ENCODE peak calls at places on chromosomes 3 and 15, in four cellular contexts. X is substantia nigra, O is mammary epithelial cell, U is OCI-LY7. N is an unnamed sample.
A peak's percentile ranks its signal among the peaks of the same experiment; 100 is the strongest.

GRCh38 chr3:11495948-11496557 is 147.7 kb downstream of the VGLL4 start:
- DNase-seq in U (no peak), X (no peak), O (no peak), N (peak; percentile 93)

GRCh38 chr3:81105761-81106160 is 655.7 kb downstream of the GBE1 start:
- DNase-seq in O (no peak), X (no peak), U (no peak), N (peak; percentile 31)

GRCh38 chr15:48507416-48508065 is 138.0 kb downstream of the FBN1 start:
- DNase-seq in X (no peak), O (peak; percentile 37), U (peak; percentile 41), N (peak; percentile 45)

GRCh38 chr15:60672400-60672799 is 193.5 kb upstream of the ICE2 start:
- DNase-seq in X (no peak), U (no peak), O (no peak), N (no peak)

GRCh38 chr3:101913173-101913572 is 63.9 kb downstream of the NFKBIZ start:
- DNase-seq in U (no peak), O (peak; percentile 88), X (no peak), N (peak; percentile 39)

GRCh38 chr15:25176616-25176923 is 221.8 kb downstream of the SNRPN start:
- DNase-seq in X (no peak), O (no peak), U (no peak), N (no peak)

GRCh38 chr15:96316953-96317629 is 13.4 kb upstream of the NR2F2 start:
- DNase-seq in O (no peak), X (no peak), U (no peak), N (no peak)

GRCh38 chr3:127792664-127793292 is 29.5 kb downstream of the MGLL start:
- DNase-seq in X (no peak), O (peak; percentile 38), U (no peak), N (peak; percentile 87)

GRCh38 chr15:67176195-67176971 is 78.1 kb downstream of the AAGAB start:
- DNase-seq in X (no peak), U (no peak), O (no peak), N (no peak)

GRCh38 chr3:163384383-163384782 is 1693.9 kb downstream of the SI start:
- DNase-seq in U (no peak), O (no peak), X (no peak), N (no peak)

GRCh38 chr3:54986294-54986693 is 58.4 kb upstream of the LRTM1 start:
- DNase-seq in U (no peak), X (no peak), O (peak; percentile 2), N (no peak)

GRCh38 chr15:36882487-36883108 is 217.8 kb downstream of the MEIS2 start:
- DNase-seq in U (no peak), O (peak; percentile 13), X (no peak), N (no peak)

GRCh38 chr3:152635354-152635753 is 199.6 kb upstream of the P2RY1 start:
- DNase-seq in O (no peak), U (no peak), X (no peak), N (no peak)

GRCh38 chr3:166444756-166445155 is 607.5 kb upstream of the BCHE start:
- DNase-seq in U (no peak), O (peak; percentile 94), X (no peak), N (no peak)

GRCh38 chr3:87354399-87354798 is 78.0 kb upstream of the POU1F1 start:
- DNase-seq in O (no peak), U (no peak), X (no peak), N (no peak)

GRCh38 chr3:53155763-53156162 is 5.2 kb upstream of the PRKCD start:
- DNase-seq in X (no peak), O (peak; percentile 54), U (no peak), N (no peak)

GRCh38 chr3:155912090-155912489 is 41.6 kb downstream of the GMPS start:
- DNase-seq in U (no peak), O (no peak), X (no peak), N (no peak)

GRCh38 chr3:132432639-132433038 is 15.3 kb downstream of the DNAJC13 start:
- DNase-seq in X (no peak), O (peak; percentile 81), U (no peak), N (peak; percentile 88)

GRCh38 chr15:59158701-59159034 is 48.0 kb upstream of the LDHAL6B start:
- DNase-seq in X (no peak), U (no peak), O (no peak), N (no peak)

GRCh38 chr15:32736351-32737061 is 18.7 kb downstream of the GREM1 start:
- DNase-seq in X (no peak), O (no peak), U (no peak), N (no peak)

GRCh38 chr3:151226088-151226563 is 23.1 kb upstream of the GPR171 start:
- DNase-seq in O (peak; percentile 85), U (no peak), X (no peak), N (peak; percentile 93)

GRCh38 chr15:29695486-29696167 is 126.6 kb downstream of the TJP1 start:
- DNase-seq in X (no peak), U (peak; percentile 44), O (no peak), N (no peak)

GRCh38 chr3:184727357-184728060 is 15.6 kb upstream of the MAGEF1 start:
- DNase-seq in X (no peak), U (peak; percentile 62), O (peak; percentile 82), N (peak; percentile 52)

GRCh38 chr3:58308728-58309127 is 2.4 kb downstream of the HTD2 start:
- DNase-seq in X (no peak), O (no peak), U (no peak), N (no peak)

GRCh38 chr3:116064646-116065045 is 380.6 kb downstream of the LSAMP start:
- DNase-seq in U (no peak), O (peak; percentile 49), X (no peak), N (peak; percentile 46)

GRCh38 chr3:127027811-127028548 is 45.1 kb downstream of the PLXNA1 start:
- DNase-seq in U (no peak), O (no peak), X (no peak), N (no peak)

GRCh38 chr3:133268772-133269171 is 131.1 kb upstream of the BFSP2 start:
- DNase-seq in X (no peak), U (no peak), O (no peak), N (no peak)

GRCh38 chr3:177652556-177653290 is 455.4 kb upstream of the TBL1XR1 start:
- DNase-seq in O (no peak), X (no peak), U (no peak), N (no peak)

GRCh38 chr3:103949690-103950089 is 1417.0 kb upstream of the ALCAM start:
- DNase-seq in O (peak; percentile 1), X (no peak), U (no peak), N (no peak)

GRCh38 chr3:32876920-32877319 is 59.1 kb downstream of the TRIM71 start:
- DNase-seq in X (no peak), U (no peak), O (no peak), N (no peak)

GRCh38 chr3:188901126-188901525 is 270.6 kb upstream of the TPRG1 start:
- DNase-seq in O (peak; percentile 23), U (no peak), X (no peak), N (peak; percentile 59)

GRCh38 chr15:30923429-30923828 is 19.7 kb downstream of the FAN1 start:
- DNase-seq in U (no peak), X (peak; percentile 23), O (no peak), N (no peak)

GRCh38 chr3:155890671-155891190 is 20.3 kb downstream of the GMPS start:
- DNase-seq in O (no peak), X (no peak), U (no peak), N (peak; percentile 22)

GRCh38 chr3:172625404-172625803 is 85.5 kb downstream of the NCEH1 start:
- DNase-seq in U (no peak), O (peak; percentile 25), X (no peak), N (peak; percentile 38)

GRCh38 chr3:172626241-172626640 is 84.6 kb downstream of the NCEH1 start:
- DNase-seq in X (no peak), U (no peak), O (peak; percentile 66), N (peak; percentile 63)

GRCh38 chr3:172630316-172630715 is 80.6 kb downstream of the NCEH1 start:
- DNase-seq in O (no peak), X (no peak), U (no peak), N (no peak)

GRCh38 chr3:172627057-172627809 is 83.6 kb downstream of the NCEH1 start:
- DNase-seq in X (no peak), O (peak; percentile 37), U (no peak), N (peak; percentile 49)

GRCh38 chr3:172629470-172629869 is 81.4 kb downstream of the NCEH1 start:
- DNase-seq in U (no peak), X (no peak), O (no peak), N (no peak)
- H3K27ac ChIP-seq in U (no peak overlapping the region), X (no peak overlapping the region), O (no peak overlapping the region), N (no peak overlapping the region)

GRCh38 chr3:160447544-160447943 is 2.0 kb downstream of the TRIM59 start:
- DNase-seq in U (no peak), X (no peak), O (peak; percentile 36), N (peak; percentile 36)

GRCh38 chr3:160451602-160452001 is 2.0 kb upstream of the TRIM59 start:
- DNase-seq in U (no peak), O (no peak), X (no peak), N (no peak)

GRCh38 chr3:160448845-160449659 is 534 bp downstream of the TRIM59 start:
- DNase-seq in X (no peak), U (peak; percentile 70), O (no peak), N (peak; percentile 27)

GRCh38 chr3:160450846-160451245 is 1.3 kb upstream of the TRIM59 start:
- DNase-seq in O (no peak), X (no peak), U (no peak), N (peak; percentile 90)

GRCh38 chr3:160449660-160450598 is at the start of gene TRIM59:
- DNase-seq in U (peak; percentile 98), X (peak; percentile 30), O (peak; percentile 98), N (peak; percentile 94)
- H3K27ac ChIP-seq in U (peak within 1 kb of the TSS; percentile 88), X (peak within 1 kb of the TSS; percentile 92), O (peak within 1 kb of the TSS; percentile 60), N (peak within 1 kb of the TSS; percentile 90)

DNA sequence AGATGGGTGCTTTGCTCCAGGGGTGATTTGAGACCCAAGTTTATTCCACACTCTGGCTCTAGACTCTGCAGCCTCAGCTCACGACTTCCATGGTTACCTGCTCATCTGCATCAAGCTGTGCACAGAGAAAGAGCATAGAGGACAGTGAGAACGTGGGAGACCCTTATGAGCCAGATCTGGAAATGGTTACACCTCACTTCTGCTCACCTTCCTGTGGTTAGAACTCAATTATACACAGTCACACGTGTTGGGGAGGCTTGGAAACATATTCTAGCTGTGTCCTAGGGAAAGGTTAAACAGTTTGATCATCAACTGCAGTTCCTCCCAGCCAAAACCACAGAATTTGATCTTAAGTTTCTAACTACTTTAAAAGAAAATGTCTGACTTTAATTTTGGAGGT is 1.8 kb downstream of the FETUB start:
- DNase-seq in U (no peak), X (no peak), O (no peak), N (no peak)
- H3K27ac ChIP-seq in U (no peak overlapping the region), X (no peak overlapping the region), O (no peak overlapping the region), N (no peak overlapping the region)

GRCh38 chr15:92290359-92290992 is 103.2 kb upstream of the ST8SIA2 start:
- DNase-seq in X (no peak), O (no peak), U (no peak), N (no peak)
- H3K27ac ChIP-seq in X (no peak overlapping the region), O (no peak overlapping the region), U (no peak overlapping the region), N (no peak overlapping the region)

GRCh38 chr15:82044373-82045178 is 1.2 kb downstream of the MEX3B start:
- DNase-seq in U (no peak), X (no peak), O (peak; percentile 32), N (peak; percentile 77)
- H3K27ac ChIP-seq in U (no peak overlapping the region), X (peak overlapping the region; percentile 88), O (no peak overlapping the region), N (peak overlapping the region; percentile 90)

GRCh38 chr3:17133637-17134545 is 249.1 kb downstream of the PLCL2 start:
- DNase-seq in O (no peak), X (no peak), U (no peak), N (no peak)
- H3K27ac ChIP-seq in O (no peak overlapping the region), X (no peak overlapping the region), U (no peak overlapping the region), N (no peak overlapping the region)

GRCh38 chr3:99940350-99940749 is 122.7 kb downstream of the CMSS1 start:
- DNase-seq in U (no peak), X (no peak), O (no peak), N (no peak)
- H3K27ac ChIP-seq in U (no peak overlapping the region), X (no peak overlapping the region), O (no peak overlapping the region), N (no peak overlapping the region)